ENCODE peak calls at places on chromosomes 1 and 21, in five cellular contexts. One of them, this sample, is unnamed.

GRCh38 chr1:212909652-212910063 is 40.7 kb upstream of the VASH2 start:
- DNase-seq in WERI-Rb-1: no peak
- DNase-seq in GM23248: no peak
- DNase-seq in upper lobe of right lung: no peak
- DNase-seq in astrocyte of the spinal cord: no peak
- DNase-seq in this sample: no peak

GRCh38 chr1:154778944-154779343 is 91.1 kb downstream of the KCNN3 start:
- DNase-seq in WERI-Rb-1: no peak
- DNase-seq in GM23248: no peak
- DNase-seq in upper lobe of right lung: no peak
- DNase-seq in astrocyte of the spinal cord: no peak
- DNase-seq in this sample: no peak

GRCh38 chr1:89721351-89721750 is 88.4 kb downstream of the LRRC8C start:
- DNase-seq in WERI-Rb-1: no peak
- DNase-seq in GM23248: peak; percentile 62
- DNase-seq in upper lobe of right lung: no peak
- DNase-seq in astrocyte of the spinal cord: peak; percentile 50
- DNase-seq in this sample: peak; percentile 51

GRCh38 chr1:214002472-214002871 is 14.7 kb downstream of the PROX1 start:
- DNase-seq in WERI-Rb-1: no peak
- DNase-seq in GM23248: peak; percentile 57
- DNase-seq in upper lobe of right lung: no peak
- DNase-seq in astrocyte of the spinal cord: peak; percentile 84
- DNase-seq in this sample: peak; percentile 70

GRCh38 chr21:21101911-21102310 is 103.7 kb downstream of the NCAM2 start:
- DNase-seq in WERI-Rb-1: peak; percentile 64
- DNase-seq in GM23248: no peak
- DNase-seq in upper lobe of right lung: no peak
- DNase-seq in astrocyte of the spinal cord: peak; percentile 67
- DNase-seq in this sample: peak; percentile 49

GRCh38 chr1:6144622-6145021 is 35.5 kb downstream of the CHD5 start:
- DNase-seq in WERI-Rb-1: no peak
- DNase-seq in GM23248: no peak
- DNase-seq in upper lobe of right lung: no peak
- DNase-seq in astrocyte of the spinal cord: no peak
- DNase-seq in this sample: no peak

GRCh38 chr1:89952021-89952995 is 42.6 kb upstream of the ZNF326 start:
- DNase-seq in WERI-Rb-1: no peak
- DNase-seq in GM23248: peak; percentile 81
- DNase-seq in upper lobe of right lung: no peak
- DNase-seq in astrocyte of the spinal cord: peak; percentile 80
- DNase-seq in this sample: peak; percentile 51

GRCh38 chr1:12172959-12173358 is 6.2 kb downstream of the TNFRSF1B start:
- DNase-seq in WERI-Rb-1: no peak
- DNase-seq in GM23248: no peak
- DNase-seq in upper lobe of right lung: no peak
- DNase-seq in astrocyte of the spinal cord: no peak
- DNase-seq in this sample: no peak

GRCh38 chr21:32819702-32820101 is 48.1 kb upstream of the PAXBP1 start:
- DNase-seq in WERI-Rb-1: no peak
- DNase-seq in GM23248: peak; percentile 96
- DNase-seq in upper lobe of right lung: no peak
- DNase-seq in astrocyte of the spinal cord: peak; percentile 62
- DNase-seq in this sample: peak; percentile 98

GRCh38 chr1:29542476-29543015 is 306.2 kb downstream of the PTPRU start:
- DNase-seq in WERI-Rb-1: no peak
- DNase-seq in GM23248: no peak
- DNase-seq in upper lobe of right lung: no peak
- DNase-seq in astrocyte of the spinal cord: no peak
- DNase-seq in this sample: no peak

GRCh38 chr1:29879217-29879616 is 642.9 kb downstream of the PTPRU start:
- DNase-seq in WERI-Rb-1: no peak
- DNase-seq in GM23248: no peak
- DNase-seq in upper lobe of right lung: no peak
- DNase-seq in astrocyte of the spinal cord: no peak
- DNase-seq in this sample: no peak

GRCh38 chr1:209455133-209455532 is 128.4 kb upstream of the CAMK1G start:
- DNase-seq in WERI-Rb-1: no peak
- DNase-seq in GM23248: peak; percentile 62
- DNase-seq in upper lobe of right lung: no peak
- DNase-seq in astrocyte of the spinal cord: no peak
- DNase-seq in this sample: peak; percentile 38

GRCh38 chr1:17363351-17363750 is 8.6 kb upstream of the PADI6 start:
- DNase-seq in WERI-Rb-1: no peak
- DNase-seq in GM23248: no peak
- DNase-seq in upper lobe of right lung: no peak
- DNase-seq in astrocyte of the spinal cord: no peak
- DNase-seq in this sample: no peak

GRCh38 chr1:96792220-96792619 is 70.6 kb downstream of the PTBP2 start:
- DNase-seq in WERI-Rb-1: no peak
- DNase-seq in GM23248: no peak
- DNase-seq in upper lobe of right lung: no peak
- DNase-seq in astrocyte of the spinal cord: no peak
- DNase-seq in this sample: no peak

GRCh38 chr1:19294638-19295037 is 6.1 kb upstream of the AKR7A3 start:
- DNase-seq in WERI-Rb-1: no peak
- DNase-seq in GM23248: no peak
- DNase-seq in upper lobe of right lung: no peak
- DNase-seq in astrocyte of the spinal cord: no peak
- DNase-seq in this sample: no peak

GRCh38 chr1:183630748-183631147 is 4.8 kb downstream of the ARPC5 start:
- DNase-seq in WERI-Rb-1: peak; percentile 14
- DNase-seq in GM23248: peak; percentile 83
- DNase-seq in upper lobe of right lung: no peak
- DNase-seq in astrocyte of the spinal cord: no peak
- DNase-seq in this sample: peak; percentile 76

GRCh38 chr1:228376262-228376628 is 30.4 kb downstream of the TRIM11 start:
- DNase-seq in WERI-Rb-1: no peak
- DNase-seq in GM23248: peak; percentile 27
- DNase-seq in upper lobe of right lung: no peak
- DNase-seq in astrocyte of the spinal cord: no peak
- DNase-seq in this sample: peak; percentile 30

GRCh38 chr21:26753822-26754221 is 91.4 kb downstream of the ADAMTS1 start:
- DNase-seq in WERI-Rb-1: no peak
- DNase-seq in GM23248: no peak
- DNase-seq in upper lobe of right lung: no peak
- DNase-seq in astrocyte of the spinal cord: no peak
- DNase-seq in this sample: no peak

GRCh38 chr1:45275054-45275453 is 51.6 kb upstream of the HPDL start:
- DNase-seq in WERI-Rb-1: no peak
- DNase-seq in GM23248: no peak
- DNase-seq in upper lobe of right lung: no peak
- DNase-seq in astrocyte of the spinal cord: no peak
- DNase-seq in this sample: no peak

GRCh38 chr1:147753084-147753483 is 7.3 kb downstream of the GJA5 start:
- DNase-seq in WERI-Rb-1: no peak
- DNase-seq in GM23248: no peak
- DNase-seq in upper lobe of right lung: no peak
- DNase-seq in astrocyte of the spinal cord: no peak
- DNase-seq in this sample: no peak

GRCh38 chr1:240500681-240501080 is 111.3 kb downstream of the GREM2 start:
- DNase-seq in WERI-Rb-1: no peak
- DNase-seq in GM23248: peak; percentile 47
- DNase-seq in upper lobe of right lung: no peak
- DNase-seq in astrocyte of the spinal cord: no peak
- DNase-seq in this sample: no peak
- H3K4me3 ChIP-seq in WERI-Rb-1: no peak overlapping the region
- H3K4me3 ChIP-seq in GM23248: no peak overlapping the region
- H3K4me3 ChIP-seq in upper lobe of right lung: no peak overlapping the region
- H3K4me3 ChIP-seq in astrocyte of the spinal cord: no peak overlapping the region
- H3K4me3 ChIP-seq in this sample: no peak overlapping the region

GRCh38 chr1:223731076-223731770 is 18.9 kb downstream of the CAPN2 start:
- DNase-seq in WERI-Rb-1: no peak
- DNase-seq in GM23248: peak; percentile 92
- DNase-seq in upper lobe of right lung: peak; percentile 87
- DNase-seq in astrocyte of the spinal cord: peak; percentile 65
- DNase-seq in this sample: peak; percentile 83
- H3K4me3 ChIP-seq in WERI-Rb-1: no peak overlapping the region
- H3K4me3 ChIP-seq in GM23248: peak overlapping the region; percentile 24
- H3K4me3 ChIP-seq in upper lobe of right lung: no peak overlapping the region
- H3K4me3 ChIP-seq in astrocyte of the spinal cord: no peak overlapping the region
- H3K4me3 ChIP-seq in this sample: no peak overlapping the region

GRCh38 chr1:34910425-34910824 is 19.0 kb downstream of the DLGAP3 start:
- DNase-seq in WERI-Rb-1: no peak
- DNase-seq in GM23248: no peak
- DNase-seq in upper lobe of right lung: no peak
- DNase-seq in astrocyte of the spinal cord: no peak
- DNase-seq in this sample: no peak
- H3K4me3 ChIP-seq in WERI-Rb-1: no peak overlapping the region
- H3K4me3 ChIP-seq in GM23248: no peak overlapping the region
- H3K4me3 ChIP-seq in upper lobe of right lung: no peak overlapping the region
- H3K4me3 ChIP-seq in astrocyte of the spinal cord: no peak overlapping the region
- H3K4me3 ChIP-seq in this sample: no peak overlapping the region

DNA sequence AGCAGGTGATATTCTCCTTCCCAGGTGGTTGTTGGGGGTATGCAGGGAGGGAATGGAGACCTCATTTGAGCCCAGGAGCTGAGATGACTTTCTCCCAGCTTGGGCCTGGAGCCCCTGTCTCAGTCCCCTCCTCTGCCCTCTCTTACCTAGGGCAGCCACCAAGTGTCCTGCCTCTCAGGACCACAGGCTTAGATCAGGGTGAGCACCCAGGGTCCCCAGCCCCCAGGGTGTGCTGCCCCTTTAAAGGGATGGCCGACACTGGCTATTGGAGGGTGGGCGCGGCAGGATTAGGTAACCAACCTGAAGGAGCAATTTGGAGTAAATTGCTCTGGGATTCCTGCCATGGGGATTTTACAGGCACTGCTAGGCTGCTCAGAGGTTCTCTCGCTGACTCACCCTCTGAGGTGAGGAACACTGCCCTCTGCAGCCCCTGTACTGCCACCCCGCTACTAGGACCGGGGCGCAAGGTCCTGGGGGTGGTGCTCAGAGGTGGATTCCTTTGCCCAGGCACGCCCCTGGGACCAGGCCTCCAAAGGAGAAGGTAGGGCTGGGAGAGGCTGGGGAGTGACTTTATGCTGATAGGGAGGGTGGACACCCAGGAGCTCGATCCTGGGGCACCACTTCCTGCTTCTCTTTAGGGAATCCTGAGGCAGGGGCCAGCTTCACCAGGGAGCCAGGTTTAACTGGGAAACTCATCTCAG is 1.5 kb downstream of the RPS6KA1 start:
- DNase-seq in WERI-Rb-1: peak; percentile 69
- DNase-seq in GM23248: peak; percentile 55
- DNase-seq in upper lobe of right lung: peak; percentile 92
- DNase-seq in astrocyte of the spinal cord: peak; percentile 50
- DNase-seq in this sample: peak; percentile 40
- H3K4me3 ChIP-seq in WERI-Rb-1: peak overlapping the region; percentile 65
- H3K4me3 ChIP-seq in GM23248: no peak overlapping the region
- H3K4me3 ChIP-seq in upper lobe of right lung: peak overlapping the region; percentile 70
- H3K4me3 ChIP-seq in astrocyte of the spinal cord: no peak overlapping the region
- H3K4me3 ChIP-seq in this sample: no peak overlapping the region

GRCh38 chr1:15332952-15333715 is 76.6 kb upstream of the EFHD2 start:
- DNase-seq in WERI-Rb-1: no peak
- DNase-seq in GM23248: no peak
- DNase-seq in upper lobe of right lung: no peak
- DNase-seq in astrocyte of the spinal cord: no peak
- DNase-seq in this sample: no peak

GRCh38 chr1:15337656-15338402 is 71.9 kb upstream of the EFHD2 start:
- DNase-seq in WERI-Rb-1: no peak
- DNase-seq in GM23248: peak; percentile 95
- DNase-seq in upper lobe of right lung: peak; percentile 54
- DNase-seq in astrocyte of the spinal cord: peak; percentile 90
- DNase-seq in this sample: peak; percentile 92

GRCh38 chr1:15336866-15337265 is 72.8 kb upstream of the EFHD2 start:
- DNase-seq in WERI-Rb-1: no peak
- DNase-seq in GM23248: no peak
- DNase-seq in upper lobe of right lung: peak; percentile 56
- DNase-seq in astrocyte of the spinal cord: no peak
- DNase-seq in this sample: no peak

GRCh38 chr1:15332525-15332924 is 77.2 kb upstream of the EFHD2 start:
- DNase-seq in WERI-Rb-1: no peak
- DNase-seq in GM23248: no peak
- DNase-seq in upper lobe of right lung: no peak
- DNase-seq in astrocyte of the spinal cord: no peak
- DNase-seq in this sample: no peak

GRCh38 chr1:15334995-15335394 is 74.7 kb upstream of the EFHD2 start:
- DNase-seq in WERI-Rb-1: no peak
- DNase-seq in GM23248: no peak
- DNase-seq in upper lobe of right lung: peak; percentile 19
- DNase-seq in astrocyte of the spinal cord: no peak
- DNase-seq in this sample: no peak
- H3K4me3 ChIP-seq in WERI-Rb-1: no peak overlapping the region
- H3K4me3 ChIP-seq in GM23248: no peak overlapping the region
- H3K4me3 ChIP-seq in upper lobe of right lung: no peak overlapping the region
- H3K4me3 ChIP-seq in astrocyte of the spinal cord: no peak overlapping the region
- H3K4me3 ChIP-seq in this sample: no peak overlapping the region